ENCODE peak calls at places on chromosomes 6 and 20, in five cellular contexts. Q is ovary, N is transverse colon, O is A549, U is sigmoid colon. T is an unnamed sample.
A peak's percentile ranks its signal among the peaks of the same experiment; 100 is the strongest.

GRCh38 chr6:42781546-42781810 is 374 bp upstream of the BICRAL start:
- DNase-seq in Q (no peak), N (no peak), O (no peak), U (no peak), T (no peak)

GRCh38 chr6:85004283-85005010 is 240.0 kb upstream of the TBX18 start:
- DNase-seq in Q (no peak), N (no peak), O (no peak), U (no peak), T (no peak)

GRCh38 chr20:59123011-59123676 is 40.5 kb upstream of the ZNF831 start:
- DNase-seq in Q (no peak), N (peak; percentile 21), O (no peak), U (no peak), T (no peak)

GRCh38 chr6:151240036-151240685 is 394 bp downstream of the AKAP12 start:
- DNase-seq in Q (peak; percentile 92), N (peak; percentile 72), O (peak; percentile 73), U (peak; percentile 97), T (peak; percentile 92)

GRCh38 chr6:149015877-149016525 is 269.2 kb downstream of the UST start:
- DNase-seq in Q (no peak), N (no peak), O (no peak), U (no peak), T (no peak)

GRCh38 chr6:9388596-9388995 is 953.3 kb upstream of the SLC35B3 start:
- DNase-seq in Q (no peak), N (no peak), O (no peak), U (no peak), T (no peak)

GRCh38 chr6:41053056-41053455 is at the start of gene APOBEC2:
- DNase-seq in Q (no peak), N (no peak), O (no peak), U (peak; percentile 75), T (peak; percentile 74)

GRCh38 chr6:39409889-39410288 is 87.4 kb upstream of the KCNK16 start:
- DNase-seq in Q (no peak), N (no peak), O (no peak), U (no peak), T (no peak)

GRCh38 chr6:119333707-119334295 is 15.8 kb downstream of the MAN1A1 start:
- DNase-seq in Q (no peak), N (no peak), O (peak; percentile 19), U (no peak), T (no peak)

GRCh38 chr6:138115191-138115590 is 8.0 kb upstream of the PERP start:
- DNase-seq in Q (no peak), N (no peak), O (no peak), U (no peak), T (no peak)

GRCh38 chr6:104159045-104159618 is 700.6 kb downstream of the HACE1 start:
- DNase-seq in Q (no peak), N (no peak), O (no peak), U (no peak), T (no peak)

GRCh38 chr20:25178563-25179438 is 16.7 kb upstream of the ENTPD6 start:
- DNase-seq in Q (no peak), N (no peak), O (peak; percentile 84), U (peak; percentile 80), T (peak; percentile 38)

GRCh38 chr20:40710608-40711007 is 21.6 kb upstream of the MAFB start:
- DNase-seq in Q (no peak), N (no peak), O (no peak), U (no peak), T (peak; percentile 54)

GRCh38 chr6:80540700-80541099 is 434.2 kb downstream of the BCKDHB start:
- DNase-seq in Q (no peak), N (no peak), O (no peak), U (no peak), T (no peak)

GRCh38 chr20:62824476-62825287 is 7.8 kb downstream of the COL9A3 start:
- DNase-seq in Q (peak; percentile 47), N (peak; percentile 86), O (no peak), U (peak; percentile 93), T (peak; percentile 94)

GRCh38 chr20:32737371-32738223 is 5.7 kb downstream of the COMMD7 start:
- DNase-seq in Q (no peak), N (no peak), O (no peak), U (no peak), T (no peak)

GRCh38 chr6:6315660-6316059 is 4.8 kb downstream of the F13A1 start:
- DNase-seq in Q (no peak), N (peak; percentile 41), O (peak; percentile 40), U (no peak), T (peak; percentile 39)

GRCh38 chr6:41545174-41545702 is 943 bp upstream of the FOXP4 start:
- DNase-seq in Q (peak; percentile 31), N (no peak), O (no peak), U (no peak), T (no peak)

GRCh38 chr20:53331151-53331973 is 262.3 kb downstream of the ZNF217 start:
- DNase-seq in Q (no peak), N (no peak), O (peak; percentile 31), U (no peak), T (no peak)

GRCh38 chr6:80988892-80989291 is 763.6 kb downstream of the TENT5A start:
- DNase-seq in Q (no peak), N (no peak), O (no peak), U (no peak), T (no peak)

GRCh38 chr6:105692630-105693212 is 289.8 kb upstream of the PREP start:
- DNase-seq in Q (no peak), N (no peak), O (no peak), U (no peak), T (no peak)

GRCh38 chr20:7459123-7459522 is 481.1 kb downstream of the HAO1 start:
- DNase-seq in Q (no peak), N (no peak), O (no peak), U (no peak), T (no peak)

GRCh38 chr6:390914-391558 is 516 bp upstream of the IRF4 start:
- DNase-seq in Q (no peak), N (no peak), O (no peak), U (no peak), T (no peak)

GRCh38 chr6:3999800-4000661 is 78.9 kb downstream of the FAM217A start:
- DNase-seq in Q (no peak), N (no peak), O (no peak), U (no peak), T (no peak)

GRCh38 chr20:4449977-4450715 is 271.6 kb upstream of the PRND start:
- DNase-seq in Q (no peak), N (no peak), O (peak; percentile 55), U (no peak), T (no peak)

GRCh38 chr20:24786096-24786495 is 163.0 kb upstream of the CST7 start:
- DNase-seq in Q (no peak), N (no peak), O (no peak), U (no peak), T (no peak)

GRCh38 chr6:2028457-2029038 is 216.9 kb downstream of the GMDS start:
- DNase-seq in Q (no peak), N (no peak), O (peak; percentile 0), U (no peak), T (no peak)

GRCh38 chr20:13870349-13870748 is 85.5 kb downstream of the NDUFAF5 start:
- DNase-seq in Q (no peak), N (no peak), O (no peak), U (no peak), T (no peak)

GRCh38 chr20:63846128-63846771 is 15.0 kb upstream of the ABHD16B start:
- DNase-seq in Q (peak; percentile 90), N (no peak), O (no peak), U (no peak), T (no peak)

DNA sequence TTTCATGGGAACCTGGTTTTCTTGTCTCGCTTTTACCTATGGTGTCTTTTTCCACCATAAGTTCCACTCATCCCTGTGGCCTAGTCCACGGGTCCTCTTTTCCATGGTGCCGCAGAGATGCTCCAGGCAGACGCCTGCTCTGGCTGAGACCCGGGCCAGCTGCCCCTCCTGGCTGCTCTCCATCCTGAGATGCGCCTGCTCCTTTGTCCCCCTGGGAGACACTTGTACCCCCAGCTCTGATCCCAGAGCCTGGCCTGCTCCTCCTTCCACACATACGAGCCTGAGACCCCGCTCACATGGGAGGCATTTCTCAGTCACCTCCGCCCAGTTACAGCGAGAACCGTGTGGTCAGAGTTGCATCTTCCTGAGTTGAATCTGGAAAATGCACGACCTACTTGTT is 29.6 kb downstream of the RNASET2 start:
- DNase-seq in Q (no peak), N (no peak), O (no peak), U (no peak), T (no peak)
- TF ChIP-seq POLR2A in Q (no peak), N (no peak), O (no peak), U (no peak), T (no peak)

DNA sequence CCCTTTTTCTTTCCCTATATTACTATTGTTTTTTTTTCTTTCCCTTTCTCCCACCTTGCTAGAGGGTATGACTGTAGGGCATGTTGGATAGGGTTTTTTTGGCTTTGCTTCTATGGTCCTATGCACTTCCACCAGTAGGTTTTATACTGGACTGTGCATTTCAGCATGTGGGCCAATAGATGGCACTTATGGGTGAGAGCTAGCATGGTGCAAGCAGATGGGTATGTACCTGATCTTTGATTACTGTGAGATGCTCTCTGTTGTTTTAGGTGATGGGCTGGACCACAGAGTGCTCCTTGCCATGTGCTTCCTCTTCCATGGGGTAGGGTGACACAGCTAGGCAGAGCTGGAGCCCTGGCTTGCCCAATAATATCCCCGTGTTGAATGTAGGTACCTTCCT is 128.5 kb upstream of the CHD6 start:
- DNase-seq in Q (no peak), N (no peak), O (no peak), U (no peak), T (peak; percentile 17)
- TF ChIP-seq CTCF in Q (no peak), N (no peak), O (no peak), U (no peak), T (no peak)

DNA sequence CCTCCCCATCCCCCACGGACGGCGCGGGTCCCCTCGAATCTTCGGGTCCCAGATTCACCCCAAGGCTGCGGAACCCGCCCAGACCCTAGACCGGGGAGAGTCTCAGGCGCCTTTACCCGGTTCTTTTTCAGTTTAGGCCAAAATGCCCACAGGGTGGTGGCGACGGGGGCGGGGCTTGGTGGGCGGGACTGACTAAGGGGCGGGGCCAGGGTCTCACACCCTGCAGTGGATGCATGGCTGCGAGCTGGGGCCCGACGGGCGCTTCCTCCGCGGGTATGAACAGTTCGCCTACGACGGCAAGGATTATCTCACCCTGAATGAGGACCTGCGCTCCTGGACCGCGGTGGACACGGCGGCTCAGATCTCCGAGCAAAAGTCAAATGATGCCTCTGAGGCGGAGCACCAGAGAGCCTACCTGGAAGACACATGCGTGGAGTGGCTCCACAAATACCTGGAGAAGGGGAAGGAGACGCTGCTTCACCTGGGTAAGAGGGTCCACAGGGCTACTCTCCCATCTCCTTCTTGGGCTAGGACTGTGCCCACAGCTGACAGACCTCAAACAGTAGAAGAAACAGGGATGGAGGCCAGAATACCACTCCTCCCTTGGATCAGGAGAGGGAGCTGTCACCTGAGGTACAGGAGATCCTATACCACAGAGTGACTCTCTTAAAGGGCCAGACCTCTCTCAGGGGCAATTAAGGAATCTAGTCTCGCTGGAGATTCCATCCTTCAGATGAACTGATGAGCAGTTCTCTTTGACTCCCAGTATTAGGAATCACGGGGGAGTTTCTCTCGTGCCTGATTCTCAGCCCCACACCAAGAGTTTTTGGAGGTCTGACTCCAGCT is 945 bp downstream of the HLA-E start:
- DNase-seq in Q (peak; percentile 79), N (peak; percentile 82), O (peak; percentile 38), U (peak; percentile 87), T (peak; percentile 68)
- TF ChIP-seq POLR2A in Q (no peak), N (no peak), O (no peak), U (no peak), T (no peak)

DNA sequence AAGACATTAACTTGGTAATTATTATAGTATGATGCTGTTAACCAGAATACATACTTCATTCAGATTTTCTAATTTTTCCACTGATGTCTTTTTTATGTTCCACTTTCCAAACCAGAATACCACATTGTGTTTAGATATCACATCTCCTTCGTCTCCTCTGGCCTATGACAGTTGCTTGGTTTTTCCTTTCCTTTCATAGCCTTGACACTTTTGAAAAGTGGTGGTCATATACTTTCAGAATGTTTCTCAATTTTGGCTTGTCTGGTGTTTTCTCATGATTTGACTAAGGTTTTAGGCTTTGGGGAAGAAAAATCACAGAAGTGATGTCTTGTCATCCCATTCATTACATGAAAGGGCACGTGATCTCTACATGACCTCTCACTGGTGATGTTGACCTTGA is 24.3 kb upstream of the RIMS4 start:
- DNase-seq in Q (no peak), N (no peak), O (no peak), U (no peak), T (no peak)
- TF ChIP-seq CTCF in Q (no peak), N (no peak), O (no peak), U (no peak), T (no peak)

T was measured in lower leg skin.